ENCODE peak calls at places on chromosomes 7 and 10, in eight cellular contexts. One of them, this sample, is unnamed.

GRCh38 chr10:132987671-132988571 is 45.6 kb upstream of the CFAP46 start:
- DNase-seq in fibroblast of lung: peak
- DNase-seq in fibroblast of pulmonary artery: peak
- DNase-seq in cardiac muscle cell: peak
- DNase-seq in epithelial cell of esophagus: no peak
- DNase-seq in prostate gland: no peak
- DNase-seq in kidney epithelial cell: no peak
- DNase-seq in OCI-LY7: no peak
- DNase-seq in this sample: peak

GRCh38 chr7:134910214-134910890 is 76.0 kb upstream of the AGBL3 start:
- DNase-seq in fibroblast of lung: no peak
- DNase-seq in fibroblast of pulmonary artery: no peak
- DNase-seq in cardiac muscle cell: no peak
- DNase-seq in epithelial cell of esophagus: no peak
- DNase-seq in prostate gland: no peak
- DNase-seq in kidney epithelial cell: no peak
- DNase-seq in OCI-LY7: no peak
- DNase-seq in this sample: no peak

GRCh38 chr10:97676770-97677581 is 10.1 kb downstream of the AVPI1 start:
- DNase-seq in fibroblast of lung: peak
- DNase-seq in fibroblast of pulmonary artery: peak
- DNase-seq in cardiac muscle cell: peak
- DNase-seq in epithelial cell of esophagus: peak
- DNase-seq in prostate gland: no peak
- DNase-seq in kidney epithelial cell: no peak
- DNase-seq in OCI-LY7: peak
- DNase-seq in this sample: peak

GRCh38 chr10:30387646-30388243 is 38.7 kb upstream of the MTPAP start:
- DNase-seq in fibroblast of lung: no peak
- DNase-seq in fibroblast of pulmonary artery: no peak
- DNase-seq in cardiac muscle cell: peak
- DNase-seq in epithelial cell of esophagus: peak
- DNase-seq in prostate gland: no peak
- DNase-seq in kidney epithelial cell: peak
- DNase-seq in OCI-LY7: no peak
- DNase-seq in this sample: peak

GRCh38 chr7:142943706-142944268 is 4.5 kb downstream of the LLCFC1 start:
- DNase-seq in fibroblast of lung: no peak
- DNase-seq in fibroblast of pulmonary artery: no peak
- DNase-seq in cardiac muscle cell: no peak
- DNase-seq in epithelial cell of esophagus: peak
- DNase-seq in prostate gland: peak
- DNase-seq in kidney epithelial cell: no peak
- DNase-seq in OCI-LY7: no peak
- DNase-seq in this sample: no peak

GRCh38 chr10:24556746-24557742 is 166.6 kb downstream of the ARHGAP21 start:
- DNase-seq in fibroblast of lung: peak
- DNase-seq in fibroblast of pulmonary artery: peak
- DNase-seq in cardiac muscle cell: peak
- DNase-seq in epithelial cell of esophagus: peak
- DNase-seq in prostate gland: peak
- DNase-seq in kidney epithelial cell: peak
- DNase-seq in OCI-LY7: peak
- DNase-seq in this sample: peak

GRCh38 chr10:119131512-119132240 is 27.8 kb downstream of the DENND10 start:
- DNase-seq in fibroblast of lung: peak
- DNase-seq in fibroblast of pulmonary artery: peak
- DNase-seq in cardiac muscle cell: peak
- DNase-seq in epithelial cell of esophagus: no peak
- DNase-seq in prostate gland: no peak
- DNase-seq in kidney epithelial cell: no peak
- DNase-seq in OCI-LY7: peak
- DNase-seq in this sample: no peak

GRCh38 chr10:110873951-110874350 is 2.2 kb downstream of the PDCD4 start:
- DNase-seq in fibroblast of lung: no peak
- DNase-seq in fibroblast of pulmonary artery: no peak
- DNase-seq in cardiac muscle cell: no peak
- DNase-seq in epithelial cell of esophagus: no peak
- DNase-seq in prostate gland: no peak
- DNase-seq in kidney epithelial cell: no peak
- DNase-seq in OCI-LY7: no peak
- DNase-seq in this sample: no peak

GRCh38 chr7:23022258-23022745 is 8.4 kb upstream of the HYCC1 start:
- DNase-seq in fibroblast of lung: peak
- DNase-seq in fibroblast of pulmonary artery: peak
- DNase-seq in cardiac muscle cell: peak
- DNase-seq in epithelial cell of esophagus: peak
- DNase-seq in prostate gland: no peak
- DNase-seq in kidney epithelial cell: no peak
- DNase-seq in OCI-LY7: no peak
- DNase-seq in this sample: peak

GRCh38 chr7:4151926-4152549 is 530.1 kb upstream of the FOXK1 start:
- DNase-seq in fibroblast of lung: no peak
- DNase-seq in fibroblast of pulmonary artery: no peak
- DNase-seq in cardiac muscle cell: no peak
- DNase-seq in epithelial cell of esophagus: no peak
- DNase-seq in prostate gland: peak
- DNase-seq in kidney epithelial cell: no peak
- DNase-seq in OCI-LY7: no peak
- DNase-seq in this sample: no peak

GRCh38 chr7:134458341-134458805 is 527 bp downstream of the AKR1B1 start:
- DNase-seq in fibroblast of lung: peak
- DNase-seq in fibroblast of pulmonary artery: no peak
- DNase-seq in cardiac muscle cell: no peak
- DNase-seq in epithelial cell of esophagus: peak
- DNase-seq in prostate gland: peak
- DNase-seq in kidney epithelial cell: no peak
- DNase-seq in OCI-LY7: peak
- DNase-seq in this sample: no peak

GRCh38 chr7:128863433-128863989 is 855 bp downstream of the ATP6V1F start:
- DNase-seq in fibroblast of lung: peak
- DNase-seq in fibroblast of pulmonary artery: peak
- DNase-seq in cardiac muscle cell: peak
- DNase-seq in epithelial cell of esophagus: peak
- DNase-seq in prostate gland: peak
- DNase-seq in kidney epithelial cell: no peak
- DNase-seq in OCI-LY7: peak
- DNase-seq in this sample: peak

GRCh38 chr7:47326220-47326619 is 255.7 kb downstream of the TNS3 start:
- DNase-seq in fibroblast of lung: peak
- DNase-seq in fibroblast of pulmonary artery: peak
- DNase-seq in cardiac muscle cell: peak
- DNase-seq in epithelial cell of esophagus: peak
- DNase-seq in prostate gland: no peak
- DNase-seq in kidney epithelial cell: peak
- DNase-seq in OCI-LY7: no peak
- DNase-seq in this sample: peak

GRCh38 chr10:11705687-11706086 is 36.5 kb upstream of the ECHDC3 start:
- DNase-seq in fibroblast of lung: peak
- DNase-seq in fibroblast of pulmonary artery: peak
- DNase-seq in cardiac muscle cell: peak
- DNase-seq in epithelial cell of esophagus: peak
- DNase-seq in prostate gland: no peak
- DNase-seq in kidney epithelial cell: no peak
- DNase-seq in OCI-LY7: no peak
- DNase-seq in this sample: no peak

GRCh38 chr10:17756557-17757208 is 4.7 kb downstream of the TMEM236 start:
- DNase-seq in fibroblast of lung: no peak
- DNase-seq in fibroblast of pulmonary artery: peak
- DNase-seq in cardiac muscle cell: peak
- DNase-seq in epithelial cell of esophagus: peak
- DNase-seq in prostate gland: no peak
- DNase-seq in kidney epithelial cell: no peak
- DNase-seq in OCI-LY7: no peak
- DNase-seq in this sample: no peak

GRCh38 chr7:117041007-117041406 is 87.7 kb downstream of the ST7 start:
- DNase-seq in fibroblast of lung: peak
- DNase-seq in fibroblast of pulmonary artery: no peak
- DNase-seq in cardiac muscle cell: no peak
- DNase-seq in epithelial cell of esophagus: no peak
- DNase-seq in prostate gland: no peak
- DNase-seq in kidney epithelial cell: no peak
- DNase-seq in OCI-LY7: no peak
- DNase-seq in this sample: no peak

DNA sequence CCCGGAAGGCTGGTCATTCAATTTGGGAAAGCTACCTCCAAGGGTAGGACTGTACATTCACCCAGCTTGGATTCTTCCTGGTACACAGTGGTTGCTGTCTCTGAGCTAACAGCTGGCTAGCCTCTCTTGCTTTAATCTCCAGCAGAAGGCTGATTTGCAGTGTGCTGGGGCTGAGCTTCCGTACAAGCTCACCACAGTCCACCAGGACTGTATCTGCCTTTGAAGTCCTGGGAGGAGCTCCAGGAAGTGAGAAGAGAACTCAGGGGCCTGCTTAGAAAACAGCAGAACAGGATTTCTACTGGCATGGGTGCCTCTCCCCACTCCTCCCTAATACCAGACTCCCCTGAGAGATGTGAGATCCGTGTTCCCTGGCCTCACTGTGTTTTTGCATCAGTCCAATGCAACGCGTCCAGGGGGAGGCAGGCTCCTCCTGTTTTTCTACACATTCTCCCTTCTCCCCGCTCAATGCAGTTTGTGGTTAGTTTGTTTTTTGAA is 6.6 kb downstream of the AFAP1L2 start:
- DNase-seq in fibroblast of lung: peak
- DNase-seq in fibroblast of pulmonary artery: peak
- DNase-seq in cardiac muscle cell: peak
- DNase-seq in epithelial cell of esophagus: no peak
- DNase-seq in prostate gland: no peak
- DNase-seq in kidney epithelial cell: no peak
- DNase-seq in OCI-LY7: no peak
- DNase-seq in this sample: no peak
- TF ChIP-seq CTCF in fibroblast of lung: no peak
- TF ChIP-seq CTCF in fibroblast of pulmonary artery: no peak
- TF ChIP-seq CTCF in cardiac muscle cell: no peak
- TF ChIP-seq CTCF in epithelial cell of esophagus: peak
- TF ChIP-seq CTCF in prostate gland: no peak
- TF ChIP-seq CTCF in kidney epithelial cell: no peak
- TF ChIP-seq CTCF in OCI-LY7: peak
- TF ChIP-seq CTCF in this sample: no peak

DNA sequence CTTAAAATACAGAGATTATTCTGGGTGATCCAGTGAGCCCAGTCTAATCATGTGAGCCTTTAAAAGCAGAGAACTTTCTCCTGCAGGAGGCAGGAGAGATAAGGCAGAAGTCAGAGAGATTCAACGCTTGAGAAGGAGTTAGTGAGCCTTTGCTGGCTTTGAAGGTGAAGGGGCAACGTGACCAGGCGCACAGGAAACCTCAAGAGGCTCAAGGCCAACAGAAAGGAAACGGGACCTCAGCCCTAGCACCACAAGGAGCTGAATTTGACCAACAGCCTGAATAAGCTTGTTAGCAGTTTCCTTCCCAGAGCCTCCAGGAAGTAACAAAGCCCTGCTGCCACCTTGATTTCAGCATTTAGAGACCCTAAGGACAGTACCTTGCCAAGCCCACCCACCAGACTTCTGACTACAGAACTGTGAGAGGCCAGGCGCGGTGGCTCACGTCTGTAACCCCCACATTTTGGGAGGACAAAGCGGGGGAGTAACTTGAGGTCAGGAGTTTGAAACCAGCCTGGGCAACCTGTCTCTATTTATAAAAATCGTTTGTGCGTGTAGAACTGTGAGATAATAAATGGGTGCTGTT is 87.3 kb upstream of the KAT6B start:
- DNase-seq in fibroblast of lung: peak
- DNase-seq in fibroblast of pulmonary artery: peak
- DNase-seq in cardiac muscle cell: peak
- DNase-seq in epithelial cell of esophagus: peak
- DNase-seq in prostate gland: no peak
- DNase-seq in kidney epithelial cell: no peak
- DNase-seq in OCI-LY7: peak
- DNase-seq in this sample: no peak
- H3K4me3 ChIP-seq in fibroblast of lung: no peak
- H3K4me3 ChIP-seq in fibroblast of pulmonary artery: no peak
- H3K4me3 ChIP-seq in cardiac muscle cell: no peak
- H3K4me3 ChIP-seq in epithelial cell of esophagus: no peak
- H3K4me3 ChIP-seq in prostate gland: no peak
- H3K4me3 ChIP-seq in kidney epithelial cell: no peak
- H3K4me3 ChIP-seq in OCI-LY7: peak
- H3K4me3 ChIP-seq in this sample: no peak

DNA sequence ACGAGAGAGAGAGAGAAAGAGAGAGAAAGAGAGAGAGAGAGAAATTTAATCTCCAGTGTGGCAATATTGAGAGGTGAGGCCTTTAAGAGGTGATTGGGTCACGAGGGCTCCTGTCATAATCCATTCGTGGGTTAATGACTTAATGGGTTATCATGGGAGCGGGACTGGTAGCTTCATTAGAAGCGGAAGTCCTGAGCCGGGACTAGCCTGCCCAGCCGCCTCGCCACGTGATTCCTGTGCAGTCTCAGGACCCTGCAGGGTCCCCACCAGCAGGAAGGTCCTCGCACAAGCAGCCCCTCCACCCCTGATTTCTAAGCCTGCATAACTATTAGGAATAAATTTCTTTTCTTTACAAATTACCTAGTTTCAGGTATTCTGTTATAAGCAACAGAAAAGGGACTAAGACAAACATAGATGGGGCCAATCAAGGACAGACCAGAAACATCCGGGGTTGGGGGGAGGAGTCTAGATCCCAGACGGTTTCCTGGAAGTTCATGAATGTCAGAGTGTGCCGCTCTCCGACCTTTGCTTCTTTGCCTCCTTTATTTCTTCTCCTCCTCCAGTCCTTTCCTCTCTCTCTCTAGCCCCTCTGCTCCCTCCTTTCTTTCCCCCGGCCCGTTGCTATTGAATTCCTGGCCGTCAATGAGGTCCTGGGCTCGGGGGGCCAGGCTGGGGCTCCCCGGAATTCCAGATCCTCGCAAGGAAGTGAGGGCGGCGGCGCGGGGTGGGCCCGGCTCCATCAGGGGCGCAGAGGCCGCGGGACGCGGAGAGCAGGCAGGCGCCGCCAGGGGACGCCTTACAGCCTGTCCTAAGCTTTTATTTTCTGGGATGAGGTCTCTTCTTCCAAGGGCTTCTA is 146.8 kb downstream of the CYP26A1 start:
- DNase-seq in fibroblast of lung: no peak
- DNase-seq in fibroblast of pulmonary artery: no peak
- DNase-seq in cardiac muscle cell: no peak
- DNase-seq in epithelial cell of esophagus: no peak
- DNase-seq in prostate gland: no peak
- DNase-seq in kidney epithelial cell: no peak
- DNase-seq in OCI-LY7: no peak
- DNase-seq in this sample: no peak
- TF ChIP-seq CTCF in fibroblast of lung: no peak
- TF ChIP-seq CTCF in fibroblast of pulmonary artery: no peak
- TF ChIP-seq CTCF in cardiac muscle cell: no peak
- TF ChIP-seq CTCF in epithelial cell of esophagus: no peak
- TF ChIP-seq CTCF in prostate gland: no peak
- TF ChIP-seq CTCF in kidney epithelial cell: no peak
- TF ChIP-seq CTCF in OCI-LY7: no peak
- TF ChIP-seq CTCF in this sample: no peak

DNA sequence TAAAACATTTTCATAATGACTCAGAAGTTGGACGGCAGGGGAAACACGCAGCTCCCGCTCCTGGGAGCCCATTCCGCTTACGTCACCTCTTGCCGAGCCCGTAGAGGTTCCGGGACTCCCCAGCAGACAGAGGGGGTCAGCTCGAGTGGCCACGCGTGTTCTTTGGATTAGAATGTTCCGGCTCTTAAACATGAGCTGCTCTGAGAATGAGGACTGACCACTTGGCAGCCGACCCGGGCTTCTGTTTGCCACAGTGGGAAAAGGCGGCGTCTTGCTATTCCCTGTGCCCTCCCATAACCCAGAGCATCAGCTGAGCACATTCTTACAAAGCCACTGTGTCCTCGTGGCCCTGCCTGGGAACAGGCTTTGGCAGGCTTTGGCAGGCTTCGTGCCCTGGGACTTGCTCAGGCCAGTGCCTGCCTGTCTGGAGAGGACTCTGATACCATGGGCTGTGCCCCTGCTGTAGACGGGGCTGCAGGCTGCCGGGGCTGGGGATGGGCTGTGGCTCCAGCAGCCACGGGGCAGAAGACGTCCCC is 40.1 kb downstream of the PFKP start:
- DNase-seq in fibroblast of lung: peak
- DNase-seq in fibroblast of pulmonary artery: peak
- DNase-seq in cardiac muscle cell: peak
- DNase-seq in epithelial cell of esophagus: peak
- DNase-seq in prostate gland: peak
- DNase-seq in kidney epithelial cell: peak
- DNase-seq in OCI-LY7: no peak
- DNase-seq in this sample: peak
- H3K4me3 ChIP-seq in fibroblast of lung: no peak
- H3K4me3 ChIP-seq in fibroblast of pulmonary artery: no peak
- H3K4me3 ChIP-seq in cardiac muscle cell: no peak
- H3K4me3 ChIP-seq in epithelial cell of esophagus: peak
- H3K4me3 ChIP-seq in prostate gland: no peak
- H3K4me3 ChIP-seq in kidney epithelial cell: no peak
- H3K4me3 ChIP-seq in OCI-LY7: no peak
- H3K4me3 ChIP-seq in this sample: peak